ENCODE peak calls at places on chromosome 20, in five cellular contexts. Q is cardiac muscle cell, P is transverse colon, X is IMR-90, U is thoracic aorta. O is an unnamed sample.

GRCh38 chr20:37915800-37916570 is 13.1 kb downstream of the VSTM2L start:
- DNase-seq in Q (peak), P (no peak), X (no peak), U (no peak), O (no peak)

GRCh38 chr20:20079102-20079784 is 26.9 kb downstream of the CFAP61 start:
- DNase-seq in Q (no peak), P (peak), X (no peak), U (no peak), O (no peak)

GRCh38 chr20:25043499-25044260 is 14.3 kb downstream of the ACSS1 start:
- DNase-seq in Q (no peak), P (no peak), X (no peak), U (no peak), O (peak)

GRCh38 chr20:7728373-7728772 is 211.9 kb downstream of the HAO1 start:
- DNase-seq in Q (no peak), P (no peak), X (no peak), U (no peak), O (no peak)

GRCh38 chr20:48951041-48951440 is 29.5 kb downstream of the ARFGEF2 start:
- DNase-seq in Q (no peak), P (no peak), X (no peak), U (no peak), O (no peak)

GRCh38 chr20:25230177-25230831 is 17.6 kb upstream of the PYGB start:
- DNase-seq in Q (peak), P (no peak), X (no peak), U (no peak), O (no peak)

GRCh38 chr20:20038586-20038985 is 13.7 kb downstream of the CRNKL1 start:
- DNase-seq in Q (no peak), P (no peak), X (no peak), U (no peak), O (no peak)

GRCh38 chr20:9068232-9068781 is 580 bp upstream of the PLCB4 start:
- DNase-seq in Q (peak), P (peak), X (peak), U (no peak), O (no peak)

GRCh38 chr20:8454137-8454712 is 322.2 kb downstream of the PLCB1 start:
- DNase-seq in Q (peak), P (no peak), X (peak), U (no peak), O (no peak)

GRCh38 chr20:25325997-25326396 is 64.6 kb downstream of the ABHD12 start:
- DNase-seq in Q (no peak), P (no peak), X (no peak), U (no peak), O (no peak)

GRCh38 chr20:24450646-24451376 is 18.6 kb upstream of the SYNDIG1 start:
- DNase-seq in Q (no peak), P (no peak), X (no peak), U (no peak), O (no peak)

GRCh38 chr20:46801003-46801702 is 91.7 kb downstream of the SLC2A10 start:
- DNase-seq in Q (no peak), P (no peak), X (no peak), U (no peak), O (no peak)

GRCh38 chr20:48523191-48523757 is 304.5 kb downstream of the PREX1 start:
- DNase-seq in Q (peak), P (no peak), X (peak), U (no peak), O (no peak)

GRCh38 chr20:20548527-20549266 is 163.7 kb downstream of the RALGAPA2 start:
- DNase-seq in Q (no peak), P (no peak), X (no peak), U (no peak), O (no peak)

GRCh38 chr20:58017237-58017969 is 211.1 kb downstream of the ANKRD60 start:
- DNase-seq in Q (no peak), P (peak), X (peak), U (no peak), O (no peak)

GRCh38 chr20:24648481-24648880 is 179.1 kb downstream of the SYNDIG1 start:
- DNase-seq in Q (no peak), P (no peak), X (no peak), U (no peak), O (no peak)

GRCh38 chr20:19928379-19929360 is 88.5 kb upstream of the NAA20 start:
- DNase-seq in Q (no peak), P (peak), X (no peak), U (no peak), O (no peak)

GRCh38 chr20:56453347-56453746 is 15.1 kb upstream of the RTF2 start:
- DNase-seq in Q (no peak), P (no peak), X (no peak), U (no peak), O (no peak)

GRCh38 chr20:49278817-49279676 is 1.2 kb upstream of the ZNFX1 start:
- DNase-seq in Q (no peak), P (peak), X (no peak), U (no peak), O (peak)

GRCh38 chr20:63917811-63918210 is 22.9 kb downstream of the DNAJC5 start:
- DNase-seq in Q (no peak), P (no peak), X (no peak), U (no peak), O (no peak)
- H3K27ac ChIP-seq in Q (no peak), P (no peak), X (no peak), U (no peak), O (no peak)

GRCh38 chr20:62824476-62825287 is 7.8 kb downstream of the COL9A3 start:
- DNase-seq in Q (peak), P (peak), X (no peak), U (no peak), O (no peak)

GRCh38 chr20:62823688-62824475 is 7.0 kb downstream of the COL9A3 start:
- DNase-seq in Q (no peak), P (no peak), X (no peak), U (no peak), O (no peak)

GRCh38 chr20:62825994-62826645 is 9.3 kb downstream of the COL9A3 start:
- DNase-seq in Q (no peak), P (no peak), X (no peak), U (no peak), O (no peak)

GRCh38 chr20:62826646-62827322 is 9.9 kb downstream of the COL9A3 start:
- DNase-seq in Q (no peak), P (no peak), X (no peak), U (no peak), O (no peak)

GRCh38 chr20:62825288-62825993 is 8.6 kb downstream of the COL9A3 start:
- DNase-seq in Q (no peak), P (no peak), X (no peak), U (no peak), O (no peak)
- H3K4me3 ChIP-seq in Q (no peak), P (no peak), X (no peak), U (no peak), O (no peak)

GRCh38 chr20:34181484-34181883 is 59.7 kb upstream of the ASIP start:
- DNase-seq in Q (no peak), P (no peak), X (no peak), U (no peak), O (no peak)
- TF ChIP-seq CTCF in Q (no peak), P (no peak), X (no peak), U (no peak), O (no peak)

GRCh38 chr20:60823001-60823649 is 428.9 kb upstream of the CDH4 start:
- DNase-seq in Q (peak), P (no peak), X (no peak), U (no peak), O (no peak)

GRCh38 chr20:60820918-60821317 is 431.1 kb upstream of the CDH4 start:
- DNase-seq in Q (no peak), P (no peak), X (no peak), U (no peak), O (no peak)

GRCh38 chr20:60816901-60817300 is 435.2 kb upstream of the CDH4 start:
- DNase-seq in Q (no peak), P (no peak), X (no peak), U (no peak), O (no peak)

GRCh38 chr20:60820149-60820548 is 431.9 kb upstream of the CDH4 start:
- DNase-seq in Q (no peak), P (no peak), X (no peak), U (no peak), O (no peak)

GRCh38 chr20:60819511-60819910 is 432.6 kb upstream of the CDH4 start:
- DNase-seq in Q (peak), P (no peak), X (no peak), U (no peak), O (no peak)
- H3K27ac ChIP-seq in Q (peak), P (no peak), X (no peak), U (no peak), O (no peak)

GRCh38 chr20:53752583-53752970 is 158.9 kb upstream of the ZNF217 start:
- DNase-seq in Q (no peak), P (no peak), X (no peak), U (no peak), O (no peak)

GRCh38 chr20:53752971-53753879 is 159.6 kb upstream of the ZNF217 start:
- DNase-seq in Q (no peak), P (no peak), X (peak), U (no peak), O (no peak)

GRCh38 chr20:53749499-53749898 is 155.9 kb upstream of the ZNF217 start:
- DNase-seq in Q (no peak), P (no peak), X (no peak), U (no peak), O (no peak)

GRCh38 chr20:53750827-53751393 is 157.3 kb upstream of the ZNF217 start:
- DNase-seq in Q (peak), P (peak), X (peak), U (no peak), O (no peak)

DNA sequence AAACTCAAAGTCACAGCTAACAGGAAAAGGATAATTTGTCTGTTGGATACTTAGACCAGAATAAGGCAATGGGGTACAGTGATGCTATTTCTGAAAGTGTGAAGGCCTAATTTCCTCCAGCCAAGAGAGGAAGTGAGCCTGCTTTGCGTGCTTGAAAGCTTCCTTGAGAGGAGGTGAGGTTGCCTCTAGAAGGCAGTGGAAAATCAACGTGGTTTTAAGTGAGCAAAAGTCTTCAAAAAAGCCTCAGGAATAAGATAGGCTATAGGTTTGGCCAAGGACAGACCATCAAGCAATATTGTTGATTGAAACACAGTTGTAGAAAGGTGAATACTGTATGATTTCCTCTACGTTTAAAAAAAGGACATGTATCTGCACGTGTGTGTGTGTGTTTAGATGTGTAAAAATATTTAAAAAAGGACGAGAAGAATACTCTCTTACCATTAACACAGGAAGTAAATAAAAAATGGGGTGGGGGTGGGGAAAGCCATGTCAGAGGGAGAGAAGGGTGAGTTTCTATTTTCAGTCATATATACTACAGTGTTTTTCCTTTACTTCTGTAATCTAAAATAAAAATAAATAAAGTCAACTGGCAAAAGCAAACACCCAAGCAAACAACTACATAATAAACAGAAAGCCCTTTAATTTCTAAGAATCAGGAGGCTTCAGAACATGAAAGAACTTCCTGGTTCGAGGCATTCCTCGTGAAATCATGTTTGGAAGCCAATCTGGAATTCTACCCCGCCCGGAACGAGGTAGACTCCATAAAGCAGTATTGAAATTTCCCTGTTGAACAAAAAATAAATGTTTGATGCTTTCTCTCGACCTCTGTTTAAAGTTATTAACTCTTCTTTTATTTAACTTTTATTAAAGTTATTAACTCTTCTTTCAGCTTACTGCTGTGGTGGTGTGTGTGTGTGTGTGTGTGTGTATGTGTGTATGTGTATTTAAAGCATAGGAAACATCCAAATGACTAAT is 158.0 kb upstream of the ZNF217 start:
- DNase-seq in Q (peak), P (peak), X (no peak), U (no peak), O (no peak)
- H3K4me3 ChIP-seq in Q (no peak), P (no peak), X (no peak), U (no peak), O (no peak)

DNA sequence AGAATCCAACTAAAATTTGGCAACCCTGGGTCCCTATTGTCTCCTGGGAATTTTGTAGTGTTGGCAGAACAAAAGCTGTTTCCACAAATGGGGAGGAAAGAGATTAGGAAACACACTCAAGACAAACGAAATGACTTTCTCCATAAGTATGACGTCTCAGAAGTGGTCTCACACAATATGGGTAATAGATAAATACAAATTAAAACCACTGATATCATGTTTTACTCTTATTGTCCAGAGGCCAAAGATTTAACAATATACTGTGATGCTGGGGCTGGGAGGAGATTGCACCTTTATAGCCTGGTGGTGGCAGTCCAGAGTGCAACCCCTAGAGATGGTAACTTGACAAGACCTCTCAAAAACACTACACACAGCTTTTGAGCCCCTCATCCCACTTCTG is 18.6 kb downstream of the FKBP1A start:
- DNase-seq in Q (no peak), P (no peak), X (no peak), U (no peak), O (no peak)
- TF ChIP-seq CTCF in Q (peak), P (no peak), X (no peak), U (no peak), O (no peak)

DNA sequence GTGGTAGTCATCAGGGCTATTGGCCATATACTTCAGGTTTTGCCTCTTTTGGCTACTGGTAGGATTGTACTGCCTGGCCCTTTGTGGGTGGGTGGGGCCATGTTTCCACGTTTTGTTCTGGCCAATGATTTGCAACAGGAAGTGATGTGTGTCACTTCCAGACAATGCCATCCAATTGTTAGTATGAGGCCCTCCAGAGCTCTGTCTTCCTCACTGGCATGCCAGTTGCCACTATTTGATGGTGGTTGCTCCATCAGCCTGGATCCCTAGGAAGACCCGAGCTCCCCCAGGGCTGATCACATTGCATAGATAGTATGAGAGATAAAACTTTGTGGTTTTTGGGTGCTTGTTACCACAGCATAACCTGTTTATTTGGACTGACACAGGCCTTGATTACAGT is 7.7 kb upstream of the LRRN4 start:
- DNase-seq in Q (no peak), P (no peak), X (no peak), U (no peak), O (no peak)
- H3K27ac ChIP-seq in Q (peak), P (no peak), X (no peak), U (no peak), O (no peak)

GRCh38 chr20:44208165-44208564 is 2.4 kb downstream of the OSER1 start:
- DNase-seq in Q (no peak), P (no peak), X (no peak), U (no peak), O (no peak)
- H3K4me3 ChIP-seq in Q (no peak), P (peak), X (peak), U (peak), O (peak)

GRCh38 chr20:32554965-32555289 is 30.2 kb downstream of the NOL4L start:
- DNase-seq in Q (no peak), P (no peak), X (no peak), U (no peak), O (no peak)

GRCh38 chr20:32556312-32557184 is 28.6 kb downstream of the NOL4L start:
- DNase-seq in Q (no peak), P (no peak), X (no peak), U (no peak), O (no peak)

GRCh38 chr20:32557284-32557683 is 27.8 kb downstream of the NOL4L start:
- DNase-seq in Q (no peak), P (no peak), X (no peak), U (no peak), O (no peak)

GRCh38 chr20:32553618-32554017 is 31.5 kb downstream of the NOL4L start:
- DNase-seq in Q (no peak), P (no peak), X (no peak), U (no peak), O (no peak)

DNA sequence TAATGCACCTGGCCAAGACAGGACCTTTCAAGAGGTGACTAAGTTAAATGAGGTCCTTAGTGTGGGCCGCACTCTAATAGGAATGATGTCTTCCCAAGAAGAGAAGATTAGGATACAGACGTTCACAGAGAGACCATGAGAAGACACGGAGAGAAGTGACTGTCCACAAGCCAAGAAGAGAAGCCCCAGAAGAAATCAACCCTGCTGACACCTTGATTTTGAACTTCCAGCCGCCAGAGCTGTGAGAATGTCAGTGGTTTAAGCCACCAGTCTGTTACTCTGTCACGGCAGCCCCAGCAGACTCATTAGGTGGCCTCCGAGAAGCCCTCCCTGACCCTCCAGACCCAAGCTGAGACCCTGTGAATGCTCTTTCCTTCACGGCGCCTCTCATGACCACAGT is 29.5 kb downstream of the NOL4L start:
- DNase-seq in Q (no peak), P (no peak), X (no peak), U (no peak), O (no peak)
- TF ChIP-seq CTCF in Q (no peak), P (no peak), X (no peak), U (no peak), O (no peak)

DNA sequence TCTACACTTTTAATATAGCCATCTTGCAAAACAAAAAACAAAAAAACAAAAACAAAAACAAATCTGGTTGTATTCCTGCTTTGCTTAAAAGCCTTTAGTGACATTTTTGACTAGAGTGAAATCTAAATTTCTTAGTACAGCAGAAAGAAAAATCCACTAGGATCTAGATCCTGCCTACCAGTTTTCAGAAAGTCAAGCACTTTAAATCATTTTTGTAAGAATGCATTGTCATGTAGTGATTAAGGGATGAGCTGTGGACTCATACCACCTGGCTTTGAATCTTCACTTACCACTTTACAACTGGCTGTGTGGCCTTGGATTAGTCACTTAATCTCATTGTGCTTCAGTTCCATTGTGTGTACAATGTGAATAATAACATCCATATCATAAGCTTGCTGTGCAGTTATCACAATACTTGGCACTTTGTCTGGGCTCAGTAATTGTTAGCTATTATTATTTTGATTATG is 4.0 kb downstream of the MKKS start:
- DNase-seq in Q (no peak), P (no peak), X (peak), U (no peak), O (no peak)
- H3K27ac ChIP-seq in Q (no peak), P (peak), X (no peak), U (no peak), O (no peak)